ENCODE peak calls at places on chromosomes 3 and 15, in seven cellular contexts. One of them, this sample, is unnamed.

GRCh38 chr15:40340038-40340739 is 550 bp downstream of the CCDC9B start:
- DNase-seq in cardiac fibroblast: peak; percentile 92
- DNase-seq in NCI-H2081: peak; percentile 48
- DNase-seq in substantia nigra: no peak
- DNase-seq in heart left ventricle: peak; percentile 91
- DNase-seq in hepatocyte: peak; percentile 65
- DNase-seq in Kasumi-1: no peak
- DNase-seq in this sample: peak; percentile 79

GRCh38 chr3:90080988-90081387 is 973.6 kb downstream of the EPHA3 start:
- DNase-seq in cardiac fibroblast: no peak
- DNase-seq in NCI-H2081: no peak
- DNase-seq in substantia nigra: no peak
- DNase-seq in heart left ventricle: no peak
- DNase-seq in hepatocyte: no peak
- DNase-seq in Kasumi-1: no peak
- DNase-seq in this sample: no peak

GRCh38 chr15:64009798-64010241 is 36.5 kb downstream of the DAPK2 start:
- DNase-seq in cardiac fibroblast: peak; percentile 32
- DNase-seq in NCI-H2081: no peak
- DNase-seq in substantia nigra: no peak
- DNase-seq in heart left ventricle: no peak
- DNase-seq in hepatocyte: no peak
- DNase-seq in Kasumi-1: no peak
- DNase-seq in this sample: no peak

GRCh38 chr3:133746722-133747086 is 511 bp downstream of the TF start:
- DNase-seq in cardiac fibroblast: no peak
- DNase-seq in NCI-H2081: no peak
- DNase-seq in substantia nigra: no peak
- DNase-seq in heart left ventricle: no peak
- DNase-seq in hepatocyte: no peak
- DNase-seq in Kasumi-1: no peak
- DNase-seq in this sample: no peak

GRCh38 chr3:100425321-100425720 is 24.0 kb downstream of the LNP1 start:
- DNase-seq in cardiac fibroblast: no peak
- DNase-seq in NCI-H2081: no peak
- DNase-seq in substantia nigra: no peak
- DNase-seq in heart left ventricle: no peak
- DNase-seq in hepatocyte: no peak
- DNase-seq in Kasumi-1: no peak
- DNase-seq in this sample: no peak

GRCh38 chr3:45693941-45694521 is 4.8 kb downstream of the SACM1L start:
- DNase-seq in cardiac fibroblast: no peak
- DNase-seq in NCI-H2081: no peak
- DNase-seq in substantia nigra: no peak
- DNase-seq in heart left ventricle: no peak
- DNase-seq in hepatocyte: no peak
- DNase-seq in Kasumi-1: peak; percentile 41
- DNase-seq in this sample: no peak

GRCh38 chr3:84108442-84108971 is 850.3 kb upstream of the CADM2 start:
- DNase-seq in cardiac fibroblast: peak; percentile 32
- DNase-seq in NCI-H2081: no peak
- DNase-seq in substantia nigra: no peak
- DNase-seq in heart left ventricle: no peak
- DNase-seq in hepatocyte: no peak
- DNase-seq in Kasumi-1: no peak
- DNase-seq in this sample: no peak

GRCh38 chr3:56691165-56692000 is 8.3 kb upstream of the TASOR start:
- DNase-seq in cardiac fibroblast: no peak
- DNase-seq in NCI-H2081: no peak
- DNase-seq in substantia nigra: no peak
- DNase-seq in heart left ventricle: no peak
- DNase-seq in hepatocyte: no peak
- DNase-seq in Kasumi-1: no peak
- DNase-seq in this sample: no peak

GRCh38 chr3:58241321-58242044 is 3.9 kb downstream of the ABHD6 start:
- DNase-seq in cardiac fibroblast: no peak
- DNase-seq in NCI-H2081: no peak
- DNase-seq in substantia nigra: no peak
- DNase-seq in heart left ventricle: no peak
- DNase-seq in hepatocyte: no peak
- DNase-seq in Kasumi-1: no peak
- DNase-seq in this sample: no peak

GRCh38 chr3:48561045-48561736 is 2.4 kb downstream of the UCN2 start:
- DNase-seq in cardiac fibroblast: peak; percentile 66
- DNase-seq in NCI-H2081: no peak
- DNase-seq in substantia nigra: no peak
- DNase-seq in heart left ventricle: peak; percentile 77
- DNase-seq in hepatocyte: peak; percentile 71
- DNase-seq in Kasumi-1: peak; percentile 51
- DNase-seq in this sample: no peak

GRCh38 chr3:192079098-192079497 is 618.1 kb downstream of the PYDC2 start:
- DNase-seq in cardiac fibroblast: no peak
- DNase-seq in NCI-H2081: peak; percentile 99
- DNase-seq in substantia nigra: no peak
- DNase-seq in heart left ventricle: no peak
- DNase-seq in hepatocyte: no peak
- DNase-seq in Kasumi-1: no peak
- DNase-seq in this sample: no peak

GRCh38 chr3:133437391-133438093 is 37.7 kb downstream of the BFSP2 start:
- DNase-seq in cardiac fibroblast: peak; percentile 68
- DNase-seq in NCI-H2081: peak; percentile 90
- DNase-seq in substantia nigra: no peak
- DNase-seq in heart left ventricle: no peak
- DNase-seq in hepatocyte: no peak
- DNase-seq in Kasumi-1: no peak
- DNase-seq in this sample: no peak

GRCh38 chr3:184756151-184756681 is 44.4 kb upstream of the MAGEF1 start:
- DNase-seq in cardiac fibroblast: no peak
- DNase-seq in NCI-H2081: no peak
- DNase-seq in substantia nigra: no peak
- DNase-seq in heart left ventricle: no peak
- DNase-seq in hepatocyte: no peak
- DNase-seq in Kasumi-1: no peak
- DNase-seq in this sample: no peak

GRCh38 chr15:62110000-62110851 is 43.4 kb downstream of the C2CD4A start:
- DNase-seq in cardiac fibroblast: peak; percentile 66
- DNase-seq in NCI-H2081: peak; percentile 97
- DNase-seq in substantia nigra: no peak
- DNase-seq in heart left ventricle: no peak
- DNase-seq in hepatocyte: peak; percentile 40
- DNase-seq in Kasumi-1: no peak
- DNase-seq in this sample: peak; percentile 55

GRCh38 chr3:30644615-30645014 is 38.2 kb downstream of the TGFBR2 start:
- DNase-seq in cardiac fibroblast: peak; percentile 76
- DNase-seq in NCI-H2081: no peak
- DNase-seq in substantia nigra: no peak
- DNase-seq in heart left ventricle: no peak
- DNase-seq in hepatocyte: no peak
- DNase-seq in Kasumi-1: peak; percentile 69
- DNase-seq in this sample: peak; percentile 19

GRCh38 chr3:169323580-169324453 is 339.7 kb downstream of the MECOM start:
- DNase-seq in cardiac fibroblast: peak; percentile 86
- DNase-seq in NCI-H2081: no peak
- DNase-seq in substantia nigra: no peak
- DNase-seq in heart left ventricle: no peak
- DNase-seq in hepatocyte: peak; percentile 39
- DNase-seq in Kasumi-1: no peak
- DNase-seq in this sample: no peak

GRCh38 chr3:107752202-107752990 is 229.6 kb downstream of the BBX start:
- DNase-seq in cardiac fibroblast: peak; percentile 49
- DNase-seq in NCI-H2081: peak; percentile 91
- DNase-seq in substantia nigra: no peak
- DNase-seq in heart left ventricle: no peak
- DNase-seq in hepatocyte: peak; percentile 27
- DNase-seq in Kasumi-1: peak; percentile 53
- DNase-seq in this sample: no peak

GRCh38 chr3:41418961-41419691 is 219.8 kb downstream of the CTNNB1 start:
- DNase-seq in cardiac fibroblast: peak; percentile 33
- DNase-seq in NCI-H2081: no peak
- DNase-seq in substantia nigra: no peak
- DNase-seq in heart left ventricle: no peak
- DNase-seq in hepatocyte: no peak
- DNase-seq in Kasumi-1: peak; percentile 18
- DNase-seq in this sample: no peak

GRCh38 chr3:185586644-185586964 is 509 bp downstream of the SENP2 start:
- DNase-seq in cardiac fibroblast: no peak
- DNase-seq in NCI-H2081: no peak
- DNase-seq in substantia nigra: no peak
- DNase-seq in heart left ventricle: no peak
- DNase-seq in hepatocyte: no peak
- DNase-seq in Kasumi-1: peak; percentile 12
- DNase-seq in this sample: no peak

GRCh38 chr3:196868297-196868661 is 559 bp downstream of the SENP5 start:
- DNase-seq in cardiac fibroblast: peak; percentile 41
- DNase-seq in NCI-H2081: peak; percentile 59
- DNase-seq in substantia nigra: no peak
- DNase-seq in heart left ventricle: peak; percentile 59
- DNase-seq in hepatocyte: peak; percentile 63
- DNase-seq in Kasumi-1: peak; percentile 33
- DNase-seq in this sample: no peak

GRCh38 chr15:41018534-41018933 is 65.3 kb downstream of the CHAC1 start:
- DNase-seq in cardiac fibroblast: peak; percentile 56
- DNase-seq in NCI-H2081: no peak
- DNase-seq in substantia nigra: no peak
- DNase-seq in heart left ventricle: no peak
- DNase-seq in hepatocyte: peak; percentile 67
- DNase-seq in Kasumi-1: no peak
- DNase-seq in this sample: peak; percentile 23

GRCh38 chr15:76199106-76200082 is 111.9 kb downstream of the ETFA start:
- DNase-seq in cardiac fibroblast: peak; percentile 84
- DNase-seq in NCI-H2081: no peak
- DNase-seq in substantia nigra: no peak
- DNase-seq in heart left ventricle: peak; percentile 85
- DNase-seq in hepatocyte: no peak
- DNase-seq in Kasumi-1: no peak
- DNase-seq in this sample: peak; percentile 40

GRCh38 chr3:195807681-195808121 is 4.0 kb downstream of the MUC4 start:
- DNase-seq in cardiac fibroblast: no peak
- DNase-seq in NCI-H2081: no peak
- DNase-seq in substantia nigra: no peak
- DNase-seq in heart left ventricle: no peak
- DNase-seq in hepatocyte: no peak
- DNase-seq in Kasumi-1: no peak
- DNase-seq in this sample: no peak

GRCh38 chr3:110946810-110947209 is 124.8 kb upstream of the NECTIN3 start:
- DNase-seq in cardiac fibroblast: no peak
- DNase-seq in NCI-H2081: no peak
- DNase-seq in substantia nigra: no peak
- DNase-seq in heart left ventricle: no peak
- DNase-seq in hepatocyte: no peak
- DNase-seq in Kasumi-1: no peak
- DNase-seq in this sample: no peak

GRCh38 chr15:34644061-34644460 is 60.6 kb upstream of the GOLGA8B start:
- DNase-seq in cardiac fibroblast: peak; percentile 52
- DNase-seq in NCI-H2081: no peak
- DNase-seq in substantia nigra: no peak
- DNase-seq in heart left ventricle: no peak
- DNase-seq in hepatocyte: no peak
- DNase-seq in Kasumi-1: no peak
- DNase-seq in this sample: no peak

GRCh38 chr3:70309591-70309990 is 2.8 kb downstream of the MDFIC2 start:
- DNase-seq in cardiac fibroblast: no peak
- DNase-seq in NCI-H2081: no peak
- DNase-seq in substantia nigra: no peak
- DNase-seq in heart left ventricle: no peak
- DNase-seq in hepatocyte: no peak
- DNase-seq in Kasumi-1: no peak
- DNase-seq in this sample: no peak

GRCh38 chr3:17645074-17645698 is 97.2 kb downstream of the TBC1D5 start:
- DNase-seq in cardiac fibroblast: peak; percentile 86
- DNase-seq in NCI-H2081: peak; percentile 88
- DNase-seq in substantia nigra: no peak
- DNase-seq in heart left ventricle: no peak
- DNase-seq in hepatocyte: peak; percentile 75
- DNase-seq in Kasumi-1: peak; percentile 82
- DNase-seq in this sample: no peak

GRCh38 chr15:101308604-101309435 is 13.8 kb upstream of the SNRPA1 start:
- DNase-seq in cardiac fibroblast: no peak
- DNase-seq in NCI-H2081: peak; percentile 7
- DNase-seq in substantia nigra: no peak
- DNase-seq in heart left ventricle: no peak
- DNase-seq in hepatocyte: no peak
- DNase-seq in Kasumi-1: no peak
- DNase-seq in this sample: no peak